ENCODE peak calls at places on chromosomes 5 and 9, in six cellular contexts. One of them, this sample, is unnamed.
A peak's percentile ranks its signal among the peaks of the same experiment; 100 is the strongest.

GRCh38 chr5:176737746-176738699 is 72.3 kb upstream of the UNC5A start:
- DNase-seq in NCI-H1105: no peak
- DNase-seq in activated T-helper 1 cell treated with anti-CD3 and anti-CD28 coated beads, Interleukin-2, amount 50 U/mL, for 16 hours: no peak
- DNase-seq in esophagus squamous epithelium: no peak
- DNase-seq in GM12865: no peak
- DNase-seq in HFFc6: no peak
- DNase-seq in this sample: no peak

GRCh38 chr5:151270599-151270998 is 17.6 kb downstream of the GM2A start:
- DNase-seq in HFFc6: peak; percentile 79
- DNase-seq in NCI-H1105: no peak
- DNase-seq in GM12865: peak; percentile 72
- DNase-seq in esophagus squamous epithelium: no peak
- DNase-seq in activated T-helper 1 cell treated with anti-CD3 and anti-CD28 coated beads, Interleukin-2, amount 50 U/mL, for 16 hours: no peak
- DNase-seq in this sample: no peak

GRCh38 chr5:79750611-79751510 is 61.2 kb downstream of the CMYA5 start:
- DNase-seq in activated T-helper 1 cell treated with anti-CD3 and anti-CD28 coated beads, Interleukin-2, amount 50 U/mL, for 16 hours: no peak
- DNase-seq in GM12865: no peak
- DNase-seq in HFFc6: no peak
- DNase-seq in NCI-H1105: no peak
- DNase-seq in esophagus squamous epithelium: no peak
- DNase-seq in this sample: no peak

GRCh38 chr9:69421908-69422801 is 97.1 kb downstream of the ENTREP1 start:
- DNase-seq in HFFc6: peak; percentile 54
- DNase-seq in GM12865: peak; percentile 56
- DNase-seq in esophagus squamous epithelium: no peak
- DNase-seq in NCI-H1105: peak; percentile 71
- DNase-seq in activated T-helper 1 cell treated with anti-CD3 and anti-CD28 coated beads, Interleukin-2, amount 50 U/mL, for 16 hours: no peak
- DNase-seq in this sample: peak; percentile 61

GRCh38 chr5:17312358-17312757 is 94.9 kb downstream of the BASP1 start:
- DNase-seq in GM12865: no peak
- DNase-seq in NCI-H1105: no peak
- DNase-seq in HFFc6: no peak
- DNase-seq in activated T-helper 1 cell treated with anti-CD3 and anti-CD28 coated beads, Interleukin-2, amount 50 U/mL, for 16 hours: no peak
- DNase-seq in esophagus squamous epithelium: no peak
- DNase-seq in this sample: no peak

GRCh38 chr5:124527220-124527991 is 219.0 kb downstream of the ZNF608 start:
- DNase-seq in esophagus squamous epithelium: no peak
- DNase-seq in activated T-helper 1 cell treated with anti-CD3 and anti-CD28 coated beads, Interleukin-2, amount 50 U/mL, for 16 hours: no peak
- DNase-seq in GM12865: peak; percentile 54
- DNase-seq in NCI-H1105: no peak
- DNase-seq in HFFc6: no peak
- DNase-seq in this sample: no peak

GRCh38 chr5:157076558-157076957 is 17.6 kb upstream of the HAVCR1 start:
- DNase-seq in activated T-helper 1 cell treated with anti-CD3 and anti-CD28 coated beads, Interleukin-2, amount 50 U/mL, for 16 hours: no peak
- DNase-seq in HFFc6: peak; percentile 28
- DNase-seq in esophagus squamous epithelium: no peak
- DNase-seq in GM12865: peak; percentile 53
- DNase-seq in NCI-H1105: no peak
- DNase-seq in this sample: no peak

GRCh38 chr9:31304576-31304975 is 1079.9 kb upstream of the ACO1 start:
- DNase-seq in esophagus squamous epithelium: no peak
- DNase-seq in activated T-helper 1 cell treated with anti-CD3 and anti-CD28 coated beads, Interleukin-2, amount 50 U/mL, for 16 hours: no peak
- DNase-seq in HFFc6: peak; percentile 11
- DNase-seq in GM12865: no peak
- DNase-seq in NCI-H1105: no peak
- DNase-seq in this sample: no peak

GRCh38 chr9:5112109-5112592 is 73.3 kb downstream of the INSL6 start:
- DNase-seq in NCI-H1105: no peak
- DNase-seq in HFFc6: no peak
- DNase-seq in GM12865: no peak
- DNase-seq in activated T-helper 1 cell treated with anti-CD3 and anti-CD28 coated beads, Interleukin-2, amount 50 U/mL, for 16 hours: no peak
- DNase-seq in esophagus squamous epithelium: no peak
- DNase-seq in this sample: no peak

GRCh38 chr9:88748566-88749238 is 213.7 kb downstream of the NXNL2 start:
- DNase-seq in NCI-H1105: no peak
- DNase-seq in HFFc6: peak; percentile 65
- DNase-seq in activated T-helper 1 cell treated with anti-CD3 and anti-CD28 coated beads, Interleukin-2, amount 50 U/mL, for 16 hours: no peak
- DNase-seq in GM12865: no peak
- DNase-seq in esophagus squamous epithelium: no peak
- DNase-seq in this sample: no peak

GRCh38 chr9:129201289-129201688 is 23.2 kb upstream of the IER5L start:
- DNase-seq in HFFc6: no peak
- DNase-seq in esophagus squamous epithelium: no peak
- DNase-seq in activated T-helper 1 cell treated with anti-CD3 and anti-CD28 coated beads, Interleukin-2, amount 50 U/mL, for 16 hours: no peak
- DNase-seq in NCI-H1105: no peak
- DNase-seq in GM12865: no peak
- DNase-seq in this sample: no peak

GRCh38 chr9:87206064-87206661 is 258.9 kb upstream of the GAS1 start:
- DNase-seq in GM12865: no peak
- DNase-seq in HFFc6: peak; percentile 77
- DNase-seq in NCI-H1105: no peak
- DNase-seq in activated T-helper 1 cell treated with anti-CD3 and anti-CD28 coated beads, Interleukin-2, amount 50 U/mL, for 16 hours: no peak
- DNase-seq in esophagus squamous epithelium: no peak
- DNase-seq in this sample: no peak

GRCh38 chr9:100579665-100580064 is 1.8 kb downstream of the CAVIN4 start:
- DNase-seq in GM12865: no peak
- DNase-seq in esophagus squamous epithelium: no peak
- DNase-seq in activated T-helper 1 cell treated with anti-CD3 and anti-CD28 coated beads, Interleukin-2, amount 50 U/mL, for 16 hours: no peak
- DNase-seq in NCI-H1105: no peak
- DNase-seq in HFFc6: peak; percentile 19
- DNase-seq in this sample: no peak

GRCh38 chr9:75013735-75014134 is 14.4 kb downstream of the CARNMT1 start:
- DNase-seq in HFFc6: no peak
- DNase-seq in GM12865: no peak
- DNase-seq in NCI-H1105: no peak
- DNase-seq in activated T-helper 1 cell treated with anti-CD3 and anti-CD28 coated beads, Interleukin-2, amount 50 U/mL, for 16 hours: no peak
- DNase-seq in esophagus squamous epithelium: no peak
- DNase-seq in this sample: no peak

GRCh38 chr5:178399723-178400115 is 167.1 kb upstream of the PHYKPL start:
- DNase-seq in GM12865: no peak
- DNase-seq in NCI-H1105: no peak
- DNase-seq in esophagus squamous epithelium: no peak
- DNase-seq in activated T-helper 1 cell treated with anti-CD3 and anti-CD28 coated beads, Interleukin-2, amount 50 U/mL, for 16 hours: no peak
- DNase-seq in HFFc6: no peak
- DNase-seq in this sample: no peak

GRCh38 chr5:139746691-139747582 is 48.7 kb upstream of the PSD2 start:
- DNase-seq in HFFc6: no peak
- DNase-seq in activated T-helper 1 cell treated with anti-CD3 and anti-CD28 coated beads, Interleukin-2, amount 50 U/mL, for 16 hours: peak; percentile 18
- DNase-seq in GM12865: peak; percentile 72
- DNase-seq in NCI-H1105: no peak
- DNase-seq in esophagus squamous epithelium: no peak
- DNase-seq in this sample: no peak

GRCh38 chr9:133726401-133727276 is 11.5 kb downstream of the SARDH start:
- DNase-seq in HFFc6: peak; percentile 34
- DNase-seq in esophagus squamous epithelium: no peak
- DNase-seq in GM12865: peak; percentile 39
- DNase-seq in NCI-H1105: peak; percentile 57
- DNase-seq in activated T-helper 1 cell treated with anti-CD3 and anti-CD28 coated beads, Interleukin-2, amount 50 U/mL, for 16 hours: peak; percentile 45
- DNase-seq in this sample: peak; percentile 21

GRCh38 chr9:4495537-4495936 is 5.3 kb downstream of the SLC1A1 start:
- DNase-seq in HFFc6: no peak
- DNase-seq in activated T-helper 1 cell treated with anti-CD3 and anti-CD28 coated beads, Interleukin-2, amount 50 U/mL, for 16 hours: no peak
- DNase-seq in NCI-H1105: no peak
- DNase-seq in GM12865: no peak
- DNase-seq in esophagus squamous epithelium: no peak
- DNase-seq in this sample: no peak

GRCh38 chr9:134712922-134713321 is 71.3 kb downstream of the COL5A1 start:
- DNase-seq in GM12865: no peak
- DNase-seq in HFFc6: no peak
- DNase-seq in activated T-helper 1 cell treated with anti-CD3 and anti-CD28 coated beads, Interleukin-2, amount 50 U/mL, for 16 hours: no peak
- DNase-seq in NCI-H1105: no peak
- DNase-seq in esophagus squamous epithelium: no peak
- DNase-seq in this sample: no peak

GRCh38 chr5:124801551-124801950 is 55.1 kb upstream of the ZNF608 start:
- DNase-seq in esophagus squamous epithelium: no peak
- DNase-seq in activated T-helper 1 cell treated with anti-CD3 and anti-CD28 coated beads, Interleukin-2, amount 50 U/mL, for 16 hours: no peak
- DNase-seq in HFFc6: no peak
- DNase-seq in GM12865: no peak
- DNase-seq in NCI-H1105: no peak
- DNase-seq in this sample: no peak

GRCh38 chr9:14585730-14586473 is 107.3 kb downstream of the ZDHHC21 start:
- DNase-seq in activated T-helper 1 cell treated with anti-CD3 and anti-CD28 coated beads, Interleukin-2, amount 50 U/mL, for 16 hours: no peak
- DNase-seq in NCI-H1105: no peak
- DNase-seq in esophagus squamous epithelium: no peak
- DNase-seq in HFFc6: no peak
- DNase-seq in GM12865: peak; percentile 90
- DNase-seq in this sample: no peak

GRCh38 chr5:23820764-23821471 is 313.5 kb downstream of the PRDM9 start:
- DNase-seq in esophagus squamous epithelium: no peak
- DNase-seq in activated T-helper 1 cell treated with anti-CD3 and anti-CD28 coated beads, Interleukin-2, amount 50 U/mL, for 16 hours: no peak
- DNase-seq in GM12865: peak; percentile 0
- DNase-seq in HFFc6: peak; percentile 19
- DNase-seq in NCI-H1105: no peak
- DNase-seq in this sample: peak; percentile 20

GRCh38 chr9:134396825-134397224 is 70.6 kb downstream of the RXRA start:
- DNase-seq in HFFc6: no peak
- DNase-seq in GM12865: peak; percentile 51
- DNase-seq in NCI-H1105: no peak
- DNase-seq in activated T-helper 1 cell treated with anti-CD3 and anti-CD28 coated beads, Interleukin-2, amount 50 U/mL, for 16 hours: no peak
- DNase-seq in esophagus squamous epithelium: no peak
- DNase-seq in this sample: no peak